ENCODE peak calls at places on chromosomes 12 and 14, in four cellular contexts. J is K562, R is HepG2, L is GM12878. Y is an unnamed sample.

GRCh38 chr14:72763892-72764291 is 130.0 kb downstream of the DPF3 start:
- DNase-seq in R (no peak), L (no peak), J (no peak), Y (no peak)

GRCh38 chr14:30472001-30472400 is 87.0 kb upstream of the G2E3 start:
- DNase-seq in J (no peak), L (no peak), R (no peak), Y (no peak)

GRCh38 chr12:10940389-10940788 is 1.3 kb upstream of the TAS2R14 start:
- DNase-seq in R (peak), J (no peak), L (no peak), Y (no peak)

GRCh38 chr12:85642810-85643209 is 193.4 kb downstream of the RASSF9 start:
- DNase-seq in R (peak), J (no peak), L (no peak), Y (peak)

GRCh38 chr14:89242871-89243270 is 174.2 kb downstream of the FOXN3 start:
- DNase-seq in J (no peak), L (no peak), R (no peak), Y (no peak)

GRCh38 chr12:92080390-92081285 is 65.0 kb downstream of the BTG1 start:
- DNase-seq in L (no peak), R (no peak), J (no peak), Y (peak)

GRCh38 chr14:103708750-103709187 is 6.5 kb downstream of the XRCC3 start:
- DNase-seq in R (no peak), J (no peak), L (no peak), Y (no peak)

GRCh38 chr12:100801335-100801734 is 6.8 kb downstream of the ANO4 start:
- DNase-seq in J (no peak), R (no peak), L (no peak), Y (no peak)

GRCh38 chr14:68627868-68628604 is 164.8 kb downstream of the ZFP36L1 start:
- DNase-seq in L (no peak), R (no peak), J (no peak), Y (no peak)

GRCh38 chr12:91769736-91770135 is 375.9 kb downstream of the BTG1 start:
- DNase-seq in J (no peak), R (no peak), L (no peak), Y (no peak)

GRCh38 chr12:131710464-131711457 is at the start of gene SFSWAP:
- DNase-seq in J (peak), L (peak), R (peak), Y (peak)

GRCh38 chr12:91332305-91332704 is 149.7 kb upstream of the DCN start:
- DNase-seq in J (no peak), R (no peak), L (no peak), Y (no peak)

DNA sequence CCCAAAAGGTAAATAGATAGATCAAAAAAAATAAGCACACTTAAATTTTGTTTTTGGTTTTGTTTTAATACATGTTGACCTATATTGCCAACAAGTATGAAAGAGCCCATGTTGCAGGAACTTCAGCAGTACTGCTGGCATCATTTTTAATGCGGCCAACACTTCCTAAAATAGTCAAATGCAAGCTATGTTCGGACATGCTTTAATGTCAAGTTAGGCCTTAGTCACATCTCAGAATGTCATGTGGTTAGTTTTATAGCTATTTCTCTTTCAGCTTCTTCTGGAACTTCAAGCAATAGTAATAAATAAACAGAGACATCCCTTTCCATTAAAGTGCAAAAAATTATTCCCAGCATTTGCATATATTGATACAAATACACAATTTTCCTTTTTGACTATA is 153.4 kb downstream of the PIK3C2G start:
- DNase-seq in L (no peak), R (no peak), J (no peak), Y (no peak)
- TF ChIP-seq FOXM1 in L (no peak), R (no peak), J (no peak), Y (no peak)

DNA sequence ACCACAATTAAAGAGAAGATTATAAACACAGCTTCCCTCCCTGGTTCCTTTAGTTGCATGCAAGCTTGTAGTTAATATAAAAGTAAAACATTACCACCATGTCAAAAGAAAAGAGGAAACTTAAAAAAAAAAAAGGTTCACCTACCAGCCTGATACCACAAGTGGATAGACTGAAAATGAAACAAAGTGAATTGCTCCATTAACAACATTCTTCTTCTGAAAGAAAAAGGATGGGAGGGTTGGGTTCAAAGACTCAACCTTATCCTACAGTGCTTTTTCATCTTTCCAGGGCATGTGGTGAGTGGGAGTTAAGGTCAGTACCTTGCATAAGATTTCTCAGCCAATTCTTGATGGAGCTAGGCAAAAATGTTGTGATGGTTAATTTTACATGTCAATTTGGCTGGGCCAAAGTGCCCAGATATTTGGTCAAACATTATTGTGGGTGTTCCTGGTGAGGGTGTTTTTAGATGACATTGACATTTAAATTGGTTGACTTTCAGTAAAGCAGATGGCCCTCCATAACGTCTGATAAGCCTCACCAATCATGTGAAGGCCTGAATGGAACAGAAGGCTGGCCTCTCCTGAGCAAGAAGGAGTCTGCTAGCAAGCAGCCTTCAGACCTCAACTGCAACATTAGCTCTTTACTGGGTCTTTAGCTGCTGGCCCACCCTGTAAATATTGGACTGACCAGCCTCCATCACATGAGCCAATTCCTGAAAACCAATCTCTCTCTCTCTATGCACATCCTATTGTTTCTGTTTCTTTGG is 28.8 kb downstream of the VCPKMT start:
- DNase-seq in R (no peak), J (peak), L (no peak), Y (no peak)
- TF ChIP-seq SP1 in R (no peak), J (no peak), L (no peak), Y (no peak)

DNA sequence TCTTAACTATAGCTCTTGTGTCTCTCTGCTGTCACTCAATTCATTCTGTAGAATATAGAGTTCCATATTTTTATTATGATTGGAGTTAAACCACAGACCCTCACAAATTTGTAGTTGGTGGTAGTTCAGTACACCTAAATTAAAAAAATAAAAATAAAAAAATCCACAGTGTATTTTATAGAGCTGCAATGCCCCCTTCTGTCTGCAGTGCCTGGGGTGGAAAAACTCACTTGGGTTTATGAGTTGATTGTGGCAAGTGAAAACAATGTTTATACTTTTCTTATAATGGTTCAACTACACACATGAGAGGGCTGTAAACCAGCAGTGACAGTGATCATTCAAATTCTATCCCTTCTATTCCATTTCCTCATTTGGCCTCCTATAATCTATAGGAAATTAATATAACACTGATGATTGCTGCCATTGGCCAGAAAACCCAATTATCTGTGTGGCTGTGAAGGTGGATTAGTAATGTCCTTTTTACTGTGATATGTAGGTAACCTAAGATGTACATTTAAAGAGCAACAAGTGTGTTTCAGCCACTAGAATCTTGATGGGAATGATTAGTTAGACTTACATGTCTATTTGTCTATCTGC is 166.9 kb upstream of the LRIG3 start:
- DNase-seq in J (no peak), L (no peak), R (no peak), Y (no peak)
- TF ChIP-seq FOXM1 in J (no peak), L (no peak), R (no peak), Y (no peak)

GRCh38 chr14:54935958-54936357 is 33.3 kb upstream of the GCH1 start:
- DNase-seq in L (no peak), J (no peak), R (peak), Y (no peak)
- TF ChIP-seq SP1 in L (no peak), J (no peak), R (no peak), Y (no peak)

GRCh38 chr12:89352492-89353187 is at the start of gene DUSP6:
- DNase-seq in L (no peak), J (no peak), R (peak), Y (peak)

GRCh38 chr12:89354630-89354931 is 2.3 kb upstream of the DUSP6 start:
- DNase-seq in L (no peak), J (no peak), R (no peak), Y (no peak)

GRCh38 chr12:89352242-89352491 is 134 bp downstream of the DUSP6 start:
- DNase-seq in J (no peak), L (no peak), R (no peak), Y (no peak)

GRCh38 chr12:89353823-89354629 is 1.7 kb upstream of the DUSP6 start:
- DNase-seq in R (peak), J (no peak), L (no peak), Y (peak)

GRCh38 chr12:89353188-89353822 is 1.0 kb upstream of the DUSP6 start:
- DNase-seq in R (peak), L (no peak), J (no peak), Y (peak)
- TF ChIP-seq FOXM1 in R (no peak), L (no peak), J (no peak), Y (peak)

GRCh38 chr14:65170768-65171251 is 68.5 kb upstream of the MAX start:
- DNase-seq in L (peak), J (no peak), R (no peak), Y (peak)
- TF ChIP-seq SP1 in L (no peak), J (no peak), R (no peak), Y (no peak)

Y was measured in HEK293T.